ENCODE peak calls at places on chromosomes 11 and 22, in eight cellular contexts. Q, W, U, E, T, S, Z and B are unnamed samples.

GRCh38 chr22:48489551-48490512 is 1337.8 kb downstream of the BRD1 start:
- DNase-seq in T (peak; percentile 83), U (no peak), E (peak; percentile 61), Q (no peak), W (no peak), Z (no peak), S (no peak), B (no peak)

GRCh38 chr11:125464266-125464662 is 31.8 kb downstream of the FEZ1 start:
- DNase-seq in W (no peak), Q (no peak), U (no peak), E (no peak), S (no peak), Z (no peak), T (no peak), B (peak; percentile 28)

GRCh38 chr22:19523240-19524169 is 705 bp downstream of the CLDN5 start:
- DNase-seq in Q (peak; percentile 48), Z (no peak), W (no peak), U (no peak), S (no peak), E (no peak), T (peak; percentile 89), B (peak; percentile 23)

GRCh38 chr11:63761870-63762661 is 6.5 kb downstream of the ZFTA start:
- DNase-seq in E (peak; percentile 71), S (no peak), Z (no peak), U (no peak), Q (no peak), T (peak; percentile 92), W (no peak), B (no peak)

GRCh38 chr22:39176673-39177455 is 24.4 kb upstream of the CBX7 start:
- DNase-seq in S (no peak), W (no peak), Q (no peak), T (peak; percentile 48), E (no peak), Z (no peak), U (no peak), B (no peak)

GRCh38 chr22:29143848-29144785 is 61.6 kb upstream of the EMID1 start:
- DNase-seq in Z (peak; percentile 40), W (peak; percentile 17), Q (no peak), T (no peak), E (peak; percentile 53), U (no peak), S (no peak), B (no peak)

GRCh38 chr11:35487532-35488078 is 37.8 kb downstream of the PAMR1 start:
- DNase-seq in S (peak; percentile 61), U (no peak), T (peak; percentile 60), Q (peak; percentile 40), Z (peak; percentile 10), W (no peak), E (no peak), B (peak; percentile 82)

GRCh38 chr22:30411780-30412179 is 13.8 kb upstream of the MTFP1 start:
- DNase-seq in E (no peak), Q (no peak), W (no peak), U (no peak), Z (no peak), S (no peak), T (no peak), B (no peak)

GRCh38 chr11:18705651-18706281 is 7.2 kb downstream of the TMEM86A start:
- DNase-seq in U (no peak), S (peak; percentile 65), T (peak; percentile 70), W (no peak), Z (no peak), Q (peak; percentile 20), E (peak; percentile 80), B (no peak)

GRCh38 chr11:115613986-115614625 is 109.9 kb upstream of the CADM1 start:
- DNase-seq in W (no peak), E (no peak), S (no peak), Z (no peak), U (no peak), T (no peak), Q (no peak), B (no peak)

GRCh38 chr11:61625525-61625924 is 44.6 kb upstream of the SYT7 start:
- DNase-seq in S (no peak), W (no peak), Z (no peak), E (no peak), U (no peak), Q (no peak), T (no peak), B (no peak)

GRCh38 chr11:67368621-67369020 is 4.8 kb downstream of the CLCF1 start:
- DNase-seq in Q (no peak), E (no peak), W (no peak), S (no peak), Z (no peak), T (no peak), U (no peak), B (no peak)